ENCODE peak calls at places on chromosome 3, in seven cellular contexts. B is retina; X is HL-60; T is H4; R is Jurkat, Clone E6-1; S is HTR-8/SVneo; Y is stimulated activated CD4-positive, alpha-beta T cell treated with anti-CD3 and anti-CD28 coated beads, Interleukin-4, amount 100 ng/mL, for 24 hours. A is an unnamed sample.

GRCh38 chr3:146634346-146634745 is 29.2 kb upstream of the PLSCR5 start:
- DNase-seq in B (no peak), X (no peak), T (no peak), R (no peak), S (no peak), Y (no peak), A (no peak)

GRCh38 chr3:161310649-161311423 is 60.5 kb downstream of the SPTSSB start:
- DNase-seq in B (no peak), X (peak), T (no peak), R (peak), S (no peak), Y (peak), A (peak)

GRCh38 chr3:50459792-50460191 is 43.6 kb downstream of the CACNA2D2 start:
- DNase-seq in B (no peak), X (no peak), T (no peak), R (no peak), S (no peak), Y (no peak), A (no peak)

GRCh38 chr3:135803291-135803690 is 162.2 kb upstream of the PPP2R3A start:
- DNase-seq in B (no peak), X (no peak), T (no peak), R (no peak), S (no peak), Y (no peak), A (no peak)

GRCh38 chr3:16085884-16086608 is 88.4 kb upstream of the GALNT15 start:
- DNase-seq in B (no peak), X (no peak), T (no peak), R (no peak), S (no peak), Y (no peak), A (no peak)

GRCh38 chr3:158896729-158897128 is 94.9 kb downstream of the MFSD1 start:
- DNase-seq in B (no peak), X (no peak), T (no peak), R (no peak), S (no peak), Y (no peak), A (no peak)

GRCh38 chr3:125381314-125381713 is 6.2 kb upstream of the ZNF148 start:
- DNase-seq in B (no peak), X (no peak), T (no peak), R (no peak), S (no peak), Y (no peak), A (no peak)

GRCh38 chr3:194826594-194826993 is 140.9 kb downstream of the FAM43A start:
- DNase-seq in B (no peak), X (no peak), T (no peak), R (no peak), S (no peak), Y (no peak), A (no peak)

GRCh38 chr3:126621171-126621570 is 33.8 kb downstream of the TXNRD3 start:
- DNase-seq in B (no peak), X (no peak), T (peak), R (no peak), S (peak), Y (no peak), A (no peak)

GRCh38 chr3:194587438-194587931 is 45.7 kb downstream of the TMEM44 start:
- DNase-seq in B (no peak), X (peak), T (no peak), R (no peak), S (no peak), Y (no peak), A (no peak)

GRCh38 chr3:131239250-131239649 is 142.3 kb upstream of the NUDT16 start:
- DNase-seq in B (no peak), X (no peak), T (no peak), R (no peak), S (no peak), Y (no peak), A (no peak)

GRCh38 chr3:179181021-179181472 is 32.9 kb downstream of the PIK3CA start:
- DNase-seq in B (no peak), X (no peak), T (peak), R (no peak), S (no peak), Y (no peak), A (peak)

GRCh38 chr3:54538346-54538745 is 389.5 kb downstream of the LRTM1 start:
- DNase-seq in B (no peak), X (no peak), T (no peak), R (peak), S (no peak), Y (no peak), A (no peak)

GRCh38 chr3:146134348-146135117 is 26.5 kb downstream of the PLOD2 start:
- DNase-seq in B (no peak), X (no peak), T (no peak), R (no peak), S (no peak), Y (no peak), A (no peak)

GRCh38 chr3:4802903-4803302 is 176.3 kb upstream of the BHLHE40 start:
- DNase-seq in B (no peak), X (no peak), T (no peak), R (no peak), S (no peak), Y (no peak), A (no peak)

GRCh38 chr3:62462097-62462789 is 88.9 kb upstream of the FEZF2 start:
- DNase-seq in B (no peak), X (no peak), T (no peak), R (no peak), S (no peak), Y (no peak), A (no peak)

GRCh38 chr3:106282931-106283330 is 414.1 kb upstream of the CBLB start:
- DNase-seq in B (no peak), X (no peak), T (no peak), R (no peak), S (no peak), Y (no peak), A (no peak)

GRCh38 chr3:32297366-32297765 is 58.9 kb downstream of the CMTM8 start:
- DNase-seq in B (no peak), X (peak), T (no peak), R (no peak), S (no peak), Y (peak), A (no peak)

GRCh38 chr3:143121240-143122088 is 1.9 kb downstream of the CHST2 start:
- DNase-seq in B (peak), X (peak), T (peak), R (peak), S (peak), Y (peak), A (peak)

GRCh38 chr3:188553569-188553968 is 399.6 kb downstream of the LPP start:
- DNase-seq in B (no peak), X (no peak), T (no peak), R (peak), S (no peak), Y (peak), A (no peak)

GRCh38 chr3:38723569-38724391 is 74.3 kb upstream of the SCN5A start:
- DNase-seq in B (no peak), X (no peak), T (no peak), R (no peak), S (no peak), Y (no peak), A (no peak)

GRCh38 chr3:86950717-86951116 is 40.2 kb downstream of the VGLL3 start:
- DNase-seq in B (no peak), X (no peak), T (no peak), R (no peak), S (no peak), Y (no peak), A (no peak)

GRCh38 chr3:151276038-151277027 is 2.0 kb downstream of the P2RY14 start:
- DNase-seq in B (no peak), X (no peak), T (no peak), R (no peak), S (no peak), Y (peak), A (no peak)

GRCh38 chr3:66989860-66990696 is 8.0 kb upstream of the KBTBD8 start:
- DNase-seq in B (no peak), X (no peak), T (peak), R (peak), S (no peak), Y (no peak), A (peak)

GRCh38 chr3:44554626-44555592 is at the start of gene ZKSCAN7:
- DNase-seq in B (peak), X (peak), T (no peak), R (no peak), S (peak), Y (peak), A (peak)

GRCh38 chr3:186909078-186909853 is 21.1 kb upstream of the ST6GAL1 start:
- DNase-seq in B (no peak), X (no peak), T (peak), R (peak), S (no peak), Y (peak), A (no peak)

GRCh38 chr3:55416381-55416821 is 70.7 kb downstream of the WNT5A start:
- DNase-seq in B (no peak), X (no peak), T (peak), R (no peak), S (peak), Y (no peak), A (no peak)

GRCh38 chr3:10467904-10468610 is 37.3 kb downstream of the ATP2B2 start:
- DNase-seq in B (no peak), X (no peak), T (no peak), R (no peak), S (no peak), Y (no peak), A (no peak)

GRCh38 chr3:147424325-147424910 is 15.3 kb downstream of the ZIC1 start:
- DNase-seq in B (no peak), X (no peak), T (no peak), R (no peak), S (no peak), Y (no peak), A (no peak)

GRCh38 chr3:177776656-177777055 is 579.4 kb upstream of the TBL1XR1 start:
- DNase-seq in B (no peak), X (no peak), T (peak), R (no peak), S (peak), Y (no peak), A (no peak)

GRCh38 chr3:134384963-134385362 is 10.7 kb upstream of the AMOTL2 start:
- DNase-seq in B (no peak), X (no peak), T (no peak), R (no peak), S (no peak), Y (no peak), A (no peak)

GRCh38 chr3:129560269-129560787 is 17.4 kb downstream of the H1-8 start:
- DNase-seq in B (no peak), X (no peak), T (peak), R (no peak), S (peak), Y (no peak), A (no peak)

GRCh38 chr3:194488007-194488742 is 1.4 kb upstream of the ATP13A3 start:
- DNase-seq in B (no peak), X (peak), T (no peak), R (peak), S (no peak), Y (no peak), A (no peak)

A was measured in GM10248.